ENCODE peak calls at places on chromosomes 7 and 10, in seven cellular contexts. O, H, C, W, D, G and E are unnamed samples.

GRCh38 chr10:122505011-122505410 is 43.7 kb downstream of the HTRA1 start:
- DNase-seq in O (no peak), H (no peak), C (no peak), W (no peak), D (no peak), G (no peak), E (no peak)

GRCh38 chr7:150448789-150449147 is 1.7 kb upstream of the GIMAP8 start:
- DNase-seq in O (peak), H (peak), C (peak), W (peak), D (peak), G (peak), E (no peak)

GRCh38 chr7:16813232-16813616 is 8.4 kb upstream of the AGR2 start:
- DNase-seq in O (no peak), H (no peak), C (no peak), W (no peak), D (no peak), G (no peak), E (no peak)

GRCh38 chr10:11006428-11006825 is 11.2 kb upstream of the CELF2 start:
- DNase-seq in O (no peak), H (no peak), C (no peak), W (no peak), D (no peak), G (no peak), E (no peak)

GRCh38 chr10:88841316-88842111 is 10.1 kb downstream of the ANKRD22 start:
- DNase-seq in O (no peak), H (no peak), C (no peak), W (no peak), D (no peak), G (no peak), E (no peak)

GRCh38 chr10:18144928-18145327 is 4.7 kb downstream of the CACNB2 start:
- DNase-seq in O (no peak), H (no peak), C (no peak), W (peak), D (no peak), G (no peak), E (no peak)

GRCh38 chr7:17147409-17147808 is 151.0 kb upstream of the AHR start:
- DNase-seq in O (no peak), H (no peak), C (no peak), W (no peak), D (no peak), G (no peak), E (no peak)

GRCh38 chr7:121793716-121794115 is 79.2 kb upstream of the PTPRZ1 start:
- DNase-seq in O (no peak), H (no peak), C (no peak), W (no peak), D (no peak), G (no peak), E (no peak)

GRCh38 chr7:16644987-16645592 is 464 bp downstream of the ANKMY2 start:
- DNase-seq in O (peak), H (no peak), C (no peak), W (peak), D (no peak), G (peak), E (no peak)

GRCh38 chr10:49803988-49804387 is 41.9 kb upstream of the OGDHL start:
- DNase-seq in O (no peak), H (no peak), C (no peak), W (no peak), D (no peak), G (no peak), E (no peak)

GRCh38 chr7:127290801-127291361 is 38.1 kb upstream of the GRM8 start:
- DNase-seq in O (no peak), H (no peak), C (no peak), W (no peak), D (no peak), G (no peak), E (no peak)

GRCh38 chr7:117190746-117191435 is 132.0 kb downstream of the WNT2 start:
- DNase-seq in O (no peak), H (no peak), C (no peak), W (no peak), D (no peak), G (no peak), E (no peak)

GRCh38 chr10:61896854-61897661 is 4.4 kb upstream of the ARID5B start:
- DNase-seq in O (peak), H (peak), C (no peak), W (peak), D (peak), G (no peak), E (no peak)

GRCh38 chr10:74736029-74736428 is 90.4 kb upstream of the KAT6B start:
- DNase-seq in O (no peak), H (no peak), C (no peak), W (no peak), D (no peak), G (no peak), E (no peak)

GRCh38 chr7:76333388-76334101 is 25.2 kb downstream of the YWHAG start:
- DNase-seq in O (no peak), H (no peak), C (no peak), W (no peak), D (no peak), G (no peak), E (no peak)

GRCh38 chr7:36904802-36905201 is 180.5 kb upstream of the AOAH start:
- DNase-seq in O (no peak), H (no peak), C (no peak), W (no peak), D (no peak), G (no peak), E (no peak)

GRCh38 chr10:133327651-133328357 is 8.9 kb downstream of the CALY start:
- DNase-seq in O (no peak), H (no peak), C (no peak), W (no peak), D (no peak), G (no peak), E (no peak)

GRCh38 chr7:15084368-15084767 is 181.8 kb upstream of the DGKB start:
- DNase-seq in O (no peak), H (no peak), C (no peak), W (no peak), D (no peak), G (no peak), E (no peak)

GRCh38 chr7:101244385-101245146 is at the start of gene FIS1:
- DNase-seq in O (peak), H (peak), C (peak), W (peak), D (peak), G (peak), E (peak)

GRCh38 chr7:150620617-150621371 is 11.4 kb downstream of the GIMAP6 start:
- DNase-seq in O (no peak), H (no peak), C (no peak), W (no peak), D (no peak), G (no peak), E (no peak)

GRCh38 chr10:132364594-132364970 is 32.4 kb upstream of the PWWP2B start:
- DNase-seq in O (peak), H (no peak), C (no peak), W (no peak), D (no peak), G (peak), E (no peak)

GRCh38 chr7:2474813-2475677 is 1.2 kb downstream of the GRIFIN start:
- DNase-seq in O (no peak), H (no peak), C (no peak), W (no peak), D (no peak), G (no peak), E (no peak)

GRCh38 chr7:129786825-129787563 is 165.8 kb downstream of the UBE2H start:
- DNase-seq in O (no peak), H (no peak), C (no peak), W (peak), D (no peak), G (no peak), E (no peak)

GRCh38 chr7:50211306-50212015 is 93.1 kb upstream of the IKZF1 start:
- DNase-seq in O (no peak), H (no peak), C (no peak), W (no peak), D (no peak), G (no peak), E (no peak)

GRCh38 chr10:131043039-131043691 is 268.4 kb downstream of the TCERG1L start:
- DNase-seq in O (no peak), H (no peak), C (no peak), W (no peak), D (no peak), G (no peak), E (no peak)

GRCh38 chr7:134029743-134030142 is 97.4 kb upstream of the LRGUK start:
- DNase-seq in O (no peak), H (no peak), C (no peak), W (no peak), D (no peak), G (no peak), E (no peak)

GRCh38 chr7:123823898-123824753 is 20.8 kb upstream of the HYAL4 start:
- DNase-seq in O (peak), H (no peak), C (no peak), W (no peak), D (no peak), G (no peak), E (no peak)